ENCODE peak calls at places on chromosome 1, in five cellular contexts. N is AG10803, J is HL-60, C is memory B cell, D is HTR-8/SVneo. B is an unnamed sample.

GRCh38 chr1:114235956-114236355 is 82.3 kb upstream of the SYT6 start:
- DNase-seq in N (no peak), J (no peak), C (no peak), D (no peak), B (no peak)

GRCh38 chr1:13732971-13733667 is 33.1 kb downstream of the PRDM2 start:
- DNase-seq in N (no peak), J (peak), C (no peak), D (no peak), B (no peak)

GRCh38 chr1:235898126-235898525 is 31.4 kb upstream of the LYST start:
- DNase-seq in N (peak), J (no peak), C (no peak), D (no peak), B (no peak)

GRCh38 chr1:214854126-214854875 is 228.2 kb upstream of the KCNK2 start:
- DNase-seq in N (peak), J (no peak), C (no peak), D (no peak), B (no peak)

GRCh38 chr1:232590742-232591082 is 39.2 kb downstream of the SIPA1L2 start:
- DNase-seq in N (no peak), J (no peak), C (no peak), D (no peak), B (no peak)

GRCh38 chr1:205237526-205238484 is 10.1 kb downstream of the TMCC2 start:
- DNase-seq in N (no peak), J (peak), C (no peak), D (no peak), B (no peak)

GRCh38 chr1:67771152-67771551 is 62.1 kb downstream of the GNG12 start:
- DNase-seq in N (peak), J (no peak), C (no peak), D (no peak), B (no peak)

GRCh38 chr1:236700903-236701302 is 14.6 kb downstream of the ACTN2 start:
- DNase-seq in N (no peak), J (no peak), C (no peak), D (no peak), B (no peak)

GRCh38 chr1:18901952-18902522 is 318 bp downstream of the ALDH4A1 start:
- DNase-seq in N (no peak), J (peak), C (no peak), D (peak), B (no peak)

GRCh38 chr1:85216697-85217096 is 15.9 kb upstream of the SYDE2 start:
- DNase-seq in N (no peak), J (no peak), C (no peak), D (no peak), B (no peak)

GRCh38 chr1:115282825-115283224 is 55.2 kb downstream of the NGF start:
- DNase-seq in N (peak), J (no peak), C (no peak), D (no peak), B (no peak)

GRCh38 chr1:217562229-217562878 is 68.5 kb downstream of the GPATCH2 start:
- DNase-seq in N (peak), J (no peak), C (no peak), D (peak), B (no peak)

GRCh38 chr1:33094486-33094885 is 13.5 kb downstream of the AZIN2 start:
- DNase-seq in N (no peak), J (no peak), C (no peak), D (no peak), B (no peak)

GRCh38 chr1:47722101-47722500 is 275.1 kb downstream of the TRABD2B start:
- DNase-seq in N (no peak), J (no peak), C (no peak), D (no peak), B (no peak)

GRCh38 chr1:118445156-118445555 is 260.1 kb upstream of the SPAG17 start:
- DNase-seq in N (no peak), J (no peak), C (no peak), D (no peak), B (no peak)

GRCh38 chr1:33617451-33617850 is 145.0 kb downstream of the ZSCAN20 start:
- DNase-seq in N (no peak), J (no peak), C (no peak), D (no peak), B (no peak)

GRCh38 chr1:235553063-235553675 is 48.9 kb upstream of the B3GALNT2 start:
- DNase-seq in N (peak), J (no peak), C (no peak), D (no peak), B (no peak)

GRCh38 chr1:209810783-209811182 is 4.8 kb upstream of the IRF6 start:
- DNase-seq in N (no peak), J (no peak), C (no peak), D (no peak), B (no peak)

GRCh38 chr1:171610385-171610784 is 11.7 kb upstream of the MYOCOS start:
- DNase-seq in N (peak), J (peak), C (no peak), D (no peak), B (no peak)

GRCh38 chr1:162456324-162456723 is 41.3 kb upstream of the UHMK1 start:
- DNase-seq in N (no peak), J (no peak), C (no peak), D (no peak), B (no peak)

GRCh38 chr1:35539073-35539823 is 18.0 kb downstream of the KIAA0319L start:
- DNase-seq in N (peak), J (peak), C (no peak), D (no peak), B (no peak)

GRCh38 chr1:233253231-233254038 is 42.1 kb downstream of the PCNX2 start:
- DNase-seq in N (no peak), J (no peak), C (no peak), D (no peak), B (no peak)

GRCh38 chr1:200040516-200041138 is 13.1 kb downstream of the NR5A2 start:
- DNase-seq in N (no peak), J (no peak), C (peak), D (no peak), B (no peak)

GRCh38 chr1:229288516-229288915 is 17.6 kb downstream of the RAB4A start:
- DNase-seq in N (no peak), J (no peak), C (no peak), D (no peak), B (no peak)

GRCh38 chr1:1361233-1361981 is 3.1 kb upstream of the MXRA8 start:
- DNase-seq in N (no peak), J (no peak), C (no peak), D (no peak), B (no peak)

GRCh38 chr1:201498621-201499020 is 8.3 kb downstream of the CSRP1 start:
- DNase-seq in N (no peak), J (no peak), C (no peak), D (no peak), B (no peak)

GRCh38 chr1:87718241-87718950 is 389.7 kb downstream of the LMO4 start:
- DNase-seq in N (no peak), J (no peak), C (no peak), D (no peak), B (no peak)

GRCh38 chr1:201606096-201606495 is 67.2 kb downstream of the NAV1 start:
- DNase-seq in N (no peak), J (no peak), C (no peak), D (no peak), B (no peak)

GRCh38 chr1:59046730-59047157 is 250.2 kb upstream of the FGGY start:
- DNase-seq in N (no peak), J (no peak), C (peak), D (no peak), B (no peak)

GRCh38 chr1:190168116-190168515 is 309.5 kb downstream of the BRINP3 start:
- DNase-seq in N (no peak), J (no peak), C (no peak), D (peak), B (no peak)

GRCh38 chr1:11981378-11982009 is 1.2 kb downstream of the MFN2 start:
- DNase-seq in N (no peak), J (no peak), C (no peak), D (no peak), B (no peak)

GRCh38 chr1:84078824-84079167 is 65.3 kb upstream of the PRKACB start:
- DNase-seq in N (no peak), J (no peak), C (no peak), D (no peak), B (no peak)

GRCh38 chr1:2145946-2146835 is 48.4 kb downstream of the FAAP20 start:
- DNase-seq in N (no peak), J (peak), C (no peak), D (no peak), B (no peak)